ENCODE peak calls at places on chromosomes 1 and 21, in seven cellular contexts. Z is dorsolateral prefrontal cortex, W is fibroblast of lung, O is GM23338, J is GM23248, C is lower leg skin, M is GM12865. G is an unnamed sample.

GRCh38 chr1:239717097-239718051 is 331.0 kb downstream of the CHRM3 start:
- DNase-seq in O (no peak), C (no peak), M (no peak), Z (no peak), W (no peak), J (no peak), G (no peak)

GRCh38 chr1:181255270-181255929 is 166.9 kb downstream of the IER5 start:
- DNase-seq in W (peak; percentile 100), C (no peak), J (peak; percentile 98), Z (no peak), M (no peak), O (no peak), G (no peak)

GRCh38 chr1:182569939-182570610 is 19.0 kb downstream of the RNASEL start:
- DNase-seq in O (no peak), J (no peak), C (no peak), W (no peak), M (no peak), Z (no peak), G (peak; percentile 61)

GRCh38 chr1:10733967-10734366 is 62.5 kb downstream of the CASZ1 start:
- DNase-seq in C (no peak), Z (no peak), O (no peak), W (no peak), J (no peak), M (peak; percentile 18), G (no peak)

GRCh38 chr21:37866027-37866426 is 50.2 kb downstream of the KCNJ6 start:
- DNase-seq in J (peak; percentile 55), C (no peak), M (peak; percentile 16), W (no peak), O (no peak), Z (no peak), G (peak; percentile 66)

GRCh38 chr1:93692983-93693591 is 11.4 kb upstream of the BCAR3 start:
- DNase-seq in O (no peak), C (peak; percentile 59), J (peak; percentile 96), M (peak; percentile 80), W (peak; percentile 64), Z (no peak), G (no peak)

GRCh38 chr1:96688737-96689136 is 32.8 kb upstream of the PTBP2 start:
- DNase-seq in O (peak; percentile 16), M (no peak), W (no peak), J (no peak), Z (no peak), C (no peak), G (no peak)

GRCh38 chr1:239763850-239764249 is 327.8 kb upstream of the FMN2 start:
- DNase-seq in C (no peak), J (no peak), Z (no peak), M (no peak), O (no peak), W (no peak), G (no peak)

GRCh38 chr1:10074059-10074854 is 41.5 kb downstream of the UBE4B start:
- DNase-seq in C (peak; percentile 42), Z (peak; percentile 62), J (peak; percentile 98), M (peak; percentile 64), W (peak; percentile 90), O (no peak), G (no peak)

GRCh38 chr1:77438239-77438913 is 156.6 kb downstream of the AK5 start:
- DNase-seq in O (no peak), C (no peak), J (peak; percentile 68), Z (no peak), M (no peak), W (peak; percentile 86), G (no peak)

GRCh38 chr21:20169812-20170576 is 828.2 kb upstream of the NCAM2 start:
- DNase-seq in M (no peak), Z (no peak), O (no peak), C (no peak), J (no peak), W (no peak), G (no peak)

GRCh38 chr1:8464987-8465386 is 147.1 kb downstream of the SLC45A1 start:
- DNase-seq in J (peak; percentile 39), O (no peak), W (peak; percentile 83), M (no peak), Z (no peak), C (no peak), G (no peak)

GRCh38 chr21:44327603-44327974 is 11.6 kb downstream of the CFAP410 start:
- DNase-seq in C (no peak), W (no peak), M (no peak), Z (no peak), J (no peak), O (no peak), G (no peak)

GRCh38 chr1:17276568-17276967 is 27.7 kb downstream of the PADI3 start:
- DNase-seq in Z (peak; percentile 39), M (no peak), J (peak; percentile 72), W (no peak), O (no peak), C (no peak), G (no peak)

GRCh38 chr1:201354901-201355295 is 22.6 kb downstream of the TNNT2 start:
- DNase-seq in C (no peak), J (no peak), W (no peak), M (no peak), O (no peak), Z (peak; percentile 13), G (no peak)

GRCh38 chr21:39348040-39348354 is 891 bp downstream of the HMGN1 start:
- DNase-seq in M (no peak), O (no peak), C (no peak), J (no peak), W (no peak), Z (no peak), G (peak; percentile 78)

GRCh38 chr1:185646202-185646683 is 87.9 kb upstream of the HMCN1 start:
- DNase-seq in O (peak; percentile 94), C (peak; percentile 72), J (peak; percentile 97), M (no peak), W (peak; percentile 94), Z (no peak), G (no peak)

GRCh38 chr1:66438062-66438970 is 95.6 kb upstream of the SGIP1 start:
- DNase-seq in J (peak; percentile 27), C (no peak), O (no peak), M (no peak), W (no peak), Z (no peak), G (no peak)

GRCh38 chr21:32467291-32467690 is 54.8 kb downstream of the EVA1C start:
- DNase-seq in Z (no peak), O (peak; percentile 50), W (no peak), J (no peak), C (no peak), M (no peak), G (no peak)

GRCh38 chr1:228755800-228756199 is 20.5 kb downstream of the RHOU start:
- DNase-seq in W (no peak), Z (no peak), O (no peak), M (no peak), C (no peak), J (no peak), G (no peak)

GRCh38 chr1:56910441-56910985 is 55.3 kb downstream of the C8B start:
- DNase-seq in W (no peak), J (no peak), M (no peak), C (peak; percentile 14), Z (no peak), O (no peak), G (no peak)

GRCh38 chr1:67610450-67610849 is 74.6 kb upstream of the GADD45A start:
- DNase-seq in J (no peak), Z (no peak), O (no peak), W (no peak), M (peak; percentile 14), C (no peak), G (no peak)

GRCh38 chr1:52552236-52552504 is 722 bp downstream of the TUT4 start:
- DNase-seq in O (peak; percentile 51), C (peak; percentile 44), M (peak; percentile 81), W (peak; percentile 74), J (peak; percentile 78), Z (no peak), G (peak; percentile 81)

GRCh38 chr1:209686319-209686718 is 11.1 kb downstream of the G0S2 start:
- DNase-seq in Z (no peak), C (no peak), J (no peak), O (no peak), W (no peak), M (no peak), G (no peak)

GRCh38 chr1:50329332-50329932 is 93.8 kb downstream of the DMRTA2 start:
- DNase-seq in C (no peak), Z (no peak), M (no peak), W (no peak), O (peak; percentile 39), J (no peak), G (peak; percentile 50)

DNA sequence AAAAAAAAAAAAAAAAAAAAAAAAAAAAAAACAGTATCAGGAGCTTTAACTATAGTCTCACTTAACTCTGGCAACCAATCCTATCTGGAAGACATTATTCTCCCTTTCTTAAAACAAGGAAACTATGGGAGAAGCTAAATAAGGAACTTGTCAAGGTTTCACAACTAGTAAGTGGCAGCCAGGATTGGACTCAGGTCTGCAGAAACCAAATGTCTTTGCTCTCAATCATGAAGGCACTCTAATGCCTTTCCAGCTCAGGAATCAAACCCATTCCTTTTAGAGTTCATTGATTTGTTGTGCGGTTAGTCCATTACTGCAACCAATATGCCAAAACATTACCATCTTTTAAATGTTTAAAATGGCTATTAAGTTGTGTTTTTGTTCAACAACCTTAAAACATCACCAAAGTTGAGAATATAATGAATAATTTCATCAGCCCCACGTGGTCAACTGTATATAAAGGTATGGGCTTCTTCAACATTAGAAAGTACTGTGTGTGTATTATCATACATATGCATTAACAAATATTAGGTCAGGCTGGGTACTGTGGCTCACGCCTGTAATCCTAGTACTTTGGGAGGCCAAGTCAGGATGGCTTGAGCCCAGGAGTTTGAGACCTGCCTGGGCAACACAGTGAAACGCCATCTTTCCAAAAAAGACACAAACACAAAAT is 1.5 kb downstream of the EPRS1 start:
- DNase-seq in J (peak; percentile 18), Z (no peak), M (no peak), O (no peak), W (peak; percentile 3), C (no peak), G (no peak)
- H3K4me3 ChIP-seq in J (peak overlapping the region; percentile 92), Z (peak overlapping the region; percentile 82), M (peak overlapping the region; percentile 85), O (peak overlapping the region; percentile 100), W (peak overlapping the region; percentile 97), C (no peak overlapping the region), G (peak overlapping the region; percentile 94)

GRCh38 chr1:191804311-191804710 is 354.0 kb upstream of the RGS18 start:
- DNase-seq in O (no peak), J (no peak), M (no peak), C (no peak), W (no peak), Z (no peak), G (no peak)
- H3K4me3 ChIP-seq in O (no peak overlapping the region), J (no peak overlapping the region), M (no peak overlapping the region), C (no peak overlapping the region), W (no peak overlapping the region), Z (no peak overlapping the region), G (no peak overlapping the region)

DNA sequence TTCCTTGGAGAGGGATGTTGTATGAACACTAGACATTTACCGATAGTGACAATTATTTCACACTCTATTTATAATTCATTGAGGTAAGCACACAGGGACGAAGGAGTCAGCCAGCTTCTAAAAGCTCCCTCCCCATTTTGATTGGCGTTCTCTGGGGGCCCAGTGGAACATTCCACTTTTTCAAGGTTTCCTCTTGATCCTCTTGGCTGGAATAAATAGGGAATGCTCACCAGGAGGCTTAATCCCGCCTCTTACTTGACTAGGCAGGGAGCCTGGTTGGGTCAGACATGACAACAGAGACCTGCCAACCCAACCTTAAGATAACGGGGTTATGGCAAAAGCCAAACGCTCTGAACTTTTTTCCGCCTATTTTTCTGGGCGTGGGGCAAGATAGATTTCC is 974 bp downstream of the ACTN2 start:
- DNase-seq in Z (no peak), J (no peak), M (no peak), O (peak; percentile 24), W (no peak), C (no peak), G (no peak)
- H3K4me3 ChIP-seq in Z (peak overlapping the region; percentile 65), J (no peak overlapping the region), M (no peak overlapping the region), O (peak overlapping the region; percentile 64), W (peak overlapping the region; percentile 29), C (no peak overlapping the region), G (no peak overlapping the region)

GRCh38 chr1:91725961-91726704 is 159.8 kb downstream of the TGFBR3 start:
- DNase-seq in C (peak; percentile 65), J (peak; percentile 96), Z (no peak), O (no peak), W (peak; percentile 98), M (no peak), G (no peak)
- H3K4me3 ChIP-seq in C (no peak overlapping the region), J (peak overlapping the region; percentile 24), Z (no peak overlapping the region), O (no peak overlapping the region), W (no peak overlapping the region), M (no peak overlapping the region), G (no peak overlapping the region)